ENCODE peak calls at places on chromosomes 13 and 19, in six cellular contexts. J is pancreas; Q is H9; O is astrocyte of the cerebellum; N is stimulated activated CD8-positive, alpha-beta memory T cell treated with anti-CD3 and anti-CD28 coated beads, Interleukin-15, amount 100 ng/mL, for 48 hours; R is non-pigmented ciliary epithelial cell. K is an unnamed sample.
A peak's percentile ranks its signal among the peaks of the same experiment; 100 is the strongest.

GRCh38 chr13:112733661-112734379 is 44.0 kb downstream of the ATP11A start:
- DNase-seq in J (no peak), Q (peak; percentile 84), O (no peak), N (no peak), R (no peak), K (no peak)

GRCh38 chr13:80755925-80756324 is 415.0 kb upstream of the SPRY2 start:
- DNase-seq in J (no peak), Q (no peak), O (no peak), N (no peak), R (no peak), K (no peak)

GRCh38 chr19:52871466-52871865 is 14.0 kb upstream of the ZNF468 start:
- DNase-seq in J (no peak), Q (no peak), O (no peak), N (no peak), R (no peak), K (no peak)

GRCh38 chr13:73754727-73755292 is 379.4 kb downstream of the KLF12 start:
- DNase-seq in J (no peak), Q (no peak), O (peak; percentile 55), N (no peak), R (peak; percentile 27), K (no peak)

GRCh38 chr13:24353736-24354135 is 44.4 kb downstream of the C1QTNF9 start:
- DNase-seq in J (no peak), Q (no peak), O (no peak), N (no peak), R (no peak), K (no peak)

GRCh38 chr19:18329035-18329376 is 6.1 kb upstream of the LSM4 start:
- DNase-seq in J (no peak), Q (no peak), O (no peak), N (no peak), R (no peak), K (no peak)

GRCh38 chr19:17286263-17286662 is 4.6 kb downstream of the ANKLE1 start:
- DNase-seq in J (no peak), Q (no peak), O (no peak), N (no peak), R (no peak), K (no peak)

GRCh38 chr19:53507523-53508442 is 30.2 kb upstream of the ZNF331 start:
- DNase-seq in J (no peak), Q (no peak), O (no peak), N (no peak), R (no peak), K (no peak)

GRCh38 chr19:3097442-3097871 is 3.3 kb downstream of the GNA11 start:
- DNase-seq in J (no peak), Q (no peak), O (no peak), N (no peak), R (no peak), K (peak; percentile 46)

GRCh38 chr19:1173160-1173844 is 766 bp downstream of the SBNO2 start:
- DNase-seq in J (peak; percentile 69), Q (no peak), O (no peak), N (no peak), R (no peak), K (no peak)

GRCh38 chr19:38878575-38879399 is 712 bp upstream of the RINL start:
- DNase-seq in J (no peak), Q (no peak), O (no peak), N (no peak), R (no peak), K (no peak)

GRCh38 chr19:5137114-5137513 is 168.2 kb downstream of the KDM4B start:
- DNase-seq in J (no peak), Q (no peak), O (no peak), N (no peak), R (no peak), K (no peak)

GRCh38 chr19:42272989-42273406 is 3.9 kb downstream of the CIC start:
- DNase-seq in J (no peak), Q (no peak), O (no peak), N (no peak), R (no peak), K (no peak)

GRCh38 chr19:8004723-8005513 is 523 bp downstream of the ELAVL1 start:
- DNase-seq in J (no peak), Q (no peak), O (no peak), N (peak; percentile 6), R (no peak), K (no peak)

GRCh38 chr13:75610466-75610865 is 25.7 kb upstream of the LMO7 start:
- DNase-seq in J (no peak), Q (no peak), O (no peak), N (no peak), R (no peak), K (no peak)

GRCh38 chr19:38143847-38144246 is 80.2 kb downstream of the DPF1 start:
- DNase-seq in J (no peak), Q (no peak), O (no peak), N (no peak), R (no peak), K (no peak)

GRCh38 chr13:46389985-46390384 is 2.9 kb upstream of the RUBCNL start:
- DNase-seq in J (no peak), Q (no peak), O (no peak), N (no peak), R (no peak), K (no peak)

GRCh38 chr13:33725340-33725739 is 92.6 kb upstream of the RFC3 start:
- DNase-seq in J (no peak), Q (no peak), O (no peak), N (no peak), R (no peak), K (no peak)

GRCh38 chr13:111415216-111415615 is 94.8 kb downstream of the TEX29 start:
- DNase-seq in J (no peak), Q (no peak), O (no peak), N (no peak), R (no peak), K (no peak)

GRCh38 chr19:681029-681626 is 4.9 kb downstream of the FSTL3 start:
- DNase-seq in J (peak; percentile 91), Q (no peak), O (no peak), N (no peak), R (no peak), K (peak; percentile 90)

GRCh38 chr19:16889883-16890460 is 1.2 kb downstream of the F2RL3 start:
- DNase-seq in J (no peak), Q (no peak), O (no peak), N (no peak), R (no peak), K (no peak)

GRCh38 chr19:44163789-44164188 is 1.1 kb upstream of the ZNF226 start:
- DNase-seq in J (no peak), Q (no peak), O (no peak), N (no peak), R (no peak), K (no peak)

GRCh38 chr19:16027528-16027927 is 48.8 kb upstream of the TPM4 start:
- DNase-seq in J (no peak), Q (no peak), O (no peak), N (no peak), R (no peak), K (no peak)

GRCh38 chr13:70844391-70845108 is 736.3 kb upstream of the KLHL1 start:
- DNase-seq in J (no peak), Q (no peak), O (no peak), N (no peak), R (no peak), K (peak; percentile 48)

GRCh38 chr19:10510301-10510802 is 6.9 kb downstream of the S1PR5 start:
- DNase-seq in J (peak; percentile 61), Q (peak; percentile 74), O (no peak), N (no peak), R (no peak), K (no peak)

GRCh38 chr19:42629191-42629590 is 34.5 kb upstream of the CEACAM8 start:
- DNase-seq in J (no peak), Q (no peak), O (no peak), N (no peak), R (no peak), K (no peak)

GRCh38 chr13:113474179-113474578 is 16.3 kb downstream of the DCUN1D2 start:
- DNase-seq in J (no peak), Q (no peak), O (no peak), N (no peak), R (no peak), K (no peak)

GRCh38 chr13:109665781-109666249 is 120.6 kb downstream of the IRS2 start:
- DNase-seq in J (no peak), Q (no peak), O (no peak), N (no peak), R (no peak), K (no peak)

GRCh38 chr19:51980116-51980736 is 6.4 kb downstream of the ZNF350 start:
- DNase-seq in J (no peak), Q (no peak), O (no peak), N (no peak), R (no peak), K (no peak)

GRCh38 chr13:32878172-32878571 is 138.1 kb upstream of the KL start:
- DNase-seq in J (no peak), Q (no peak), O (no peak), N (no peak), R (no peak), K (no peak)

GRCh38 chr19:15048885-15049541 is at the start of gene CASP14:
- DNase-seq in J (no peak), Q (no peak), O (no peak), N (no peak), R (no peak), K (no peak)

GRCh38 chr19:13366529-13367143 is 139.6 kb downstream of the CACNA1A start:
- DNase-seq in J (no peak), Q (peak; percentile 40), O (peak; percentile 3), N (no peak), R (no peak), K (no peak)

GRCh38 chr13:19845758-19846157 is 17.7 kb downstream of the ZMYM5 start:
- DNase-seq in J (no peak), Q (no peak), O (peak; percentile 90), N (no peak), R (peak; percentile 93), K (no peak)

GRCh38 chr19:47573076-47574026 is at the start of gene ZNF541:
- DNase-seq in J (peak; percentile 79), Q (no peak), O (no peak), N (peak; percentile 47), R (no peak), K (peak; percentile 61)

GRCh38 chr19:42601811-42602443 is 7.2 kb upstream of the CEACAM8 start:
- DNase-seq in J (no peak), Q (peak; percentile 45), O (no peak), N (no peak), R (no peak), K (no peak)

GRCh38 chr13:40613192-40613818 is 53.1 kb downstream of the FOXO1 start:
- DNase-seq in J (no peak), Q (no peak), O (no peak), N (peak; percentile 37), R (no peak), K (peak; percentile 56)

K was measured in stomach.